ENCODE peak calls at places on chromosomes 6 and 20, in ten cellular contexts. S, H, N, X, L, O, W, U, V and Y are unnamed samples.

GRCh38 chr6:43090557-43090952 is 14.4 kb downstream of the PTK7 start:
- DNase-seq in S (no peak), H (no peak), N (no peak), X (no peak), L (no peak), O (no peak), W (no peak), U (no peak), V (no peak), Y (no peak)

GRCh38 chr20:21513881-21514540 is at the start of gene NKX2-2:
- DNase-seq in S (no peak), H (no peak), N (no peak), X (no peak), L (no peak), O (no peak), W (no peak), U (no peak), V (no peak), Y (no peak)

GRCh38 chr20:24522452-24523330 is 53.3 kb downstream of the SYNDIG1 start:
- DNase-seq in S (no peak), H (no peak), N (no peak), X (no peak), L (no peak), O (no peak), W (no peak), U (no peak), V (no peak), Y (no peak)

GRCh38 chr6:168192195-168192900 is 113.3 kb upstream of the FRMD1 start:
- DNase-seq in S (no peak), H (no peak), N (no peak), X (peak), L (no peak), O (no peak), W (no peak), U (no peak), V (peak), Y (no peak)

GRCh38 chr6:166675736-166676135 is 48.7 kb upstream of the RPS6KA2 start:
- DNase-seq in S (no peak), H (no peak), N (no peak), X (no peak), L (no peak), O (no peak), W (no peak), U (no peak), V (no peak), Y (no peak)

GRCh38 chr20:25253606-25254275 is 5.9 kb downstream of the PYGB start:
- DNase-seq in S (no peak), H (no peak), N (no peak), X (no peak), L (no peak), O (no peak), W (no peak), U (no peak), V (peak), Y (no peak)

GRCh38 chr20:36768768-36769430 is 4.7 kb downstream of the DSN1 start:
- DNase-seq in S (no peak), H (no peak), N (no peak), X (no peak), L (no peak), O (no peak), W (no peak), U (no peak), V (no peak), Y (no peak)

GRCh38 chr6:16089232-16089843 is 39.5 kb upstream of the MYLIP start:
- DNase-seq in S (no peak), H (no peak), N (no peak), X (no peak), L (no peak), O (no peak), W (no peak), U (no peak), V (no peak), Y (no peak)

GRCh38 chr20:605237-605636 is 4.9 kb downstream of the TCF15 start:
- DNase-seq in S (no peak), H (no peak), N (no peak), X (no peak), L (no peak), O (no peak), W (no peak), U (no peak), V (no peak), Y (no peak)

GRCh38 chr6:21666200-21666671 is 72.7 kb downstream of the SOX4 start:
- DNase-seq in S (no peak), H (no peak), N (peak), X (no peak), L (peak), O (no peak), W (no peak), U (no peak), V (no peak), Y (no peak)

GRCh38 chr20:9609892-9610502 is 95.6 kb downstream of the LAMP5 start:
- DNase-seq in S (peak), H (peak), N (no peak), X (peak), L (no peak), O (no peak), W (peak), U (peak), V (no peak), Y (no peak)

GRCh38 chr6:152952866-152953509 is 29.9 kb downstream of the FBXO5 start:
- DNase-seq in S (no peak), H (no peak), N (no peak), X (no peak), L (no peak), O (no peak), W (peak), U (peak), V (no peak), Y (no peak)

GRCh38 chr6:44416103-44416502 is 28.6 kb downstream of the CDC5L start:
- DNase-seq in S (no peak), H (no peak), N (no peak), X (peak), L (no peak), O (no peak), W (no peak), U (peak), V (no peak), Y (no peak)

GRCh38 chr6:97917369-97917768 is 634.4 kb upstream of the MMS22L start:
- DNase-seq in S (no peak), H (no peak), N (no peak), X (no peak), L (no peak), O (no peak), W (peak), U (no peak), V (no peak), Y (no peak)

GRCh38 chr20:17619351-17620093 is 49.6 kb downstream of the DSTN start:
- DNase-seq in S (no peak), H (no peak), N (no peak), X (peak), L (no peak), O (no peak), W (peak), U (no peak), V (peak), Y (no peak)

GRCh38 chr20:45363611-45364492 is 896 bp downstream of the SYS1 start:
- DNase-seq in S (no peak), H (no peak), N (no peak), X (no peak), L (no peak), O (no peak), W (no peak), U (no peak), V (no peak), Y (no peak)

GRCh38 chr6:78993955-78994354 is 84.1 kb downstream of the PHIP start:
- DNase-seq in S (no peak), H (no peak), N (no peak), X (no peak), L (no peak), O (no peak), W (no peak), U (no peak), V (no peak), Y (no peak)

GRCh38 chr6:78984225-78984950 is 93.7 kb downstream of the PHIP start:
- DNase-seq in S (no peak), H (no peak), N (no peak), X (no peak), L (no peak), O (no peak), W (peak), U (no peak), V (no peak), Y (no peak)

GRCh38 chr6:78989191-78989590 is 88.9 kb downstream of the PHIP start:
- DNase-seq in S (no peak), H (no peak), N (no peak), X (no peak), L (no peak), O (no peak), W (no peak), U (no peak), V (no peak), Y (no peak)
- H3K27ac ChIP-seq in S (no peak), H (peak), N (no peak), X (no peak), L (no peak), O (no peak), W (no peak), U (no peak), V (no peak), Y (no peak)

GRCh38 chr6:71289039-71289801 is 609 bp downstream of the OGFRL1 start:
- DNase-seq in S (no peak), H (peak), N (peak), X (no peak), L (peak), O (no peak), W (peak), U (no peak), V (peak), Y (peak)

GRCh38 chr6:71287038-71287437 is 1.6 kb upstream of the OGFRL1 start:
- DNase-seq in S (no peak), H (peak), N (no peak), X (no peak), L (no peak), O (no peak), W (no peak), U (no peak), V (no peak), Y (no peak)

GRCh38 chr6:71289802-71290175 is 1.2 kb downstream of the OGFRL1 start:
- DNase-seq in S (no peak), H (no peak), N (no peak), X (no peak), L (no peak), O (no peak), W (no peak), U (no peak), V (no peak), Y (no peak)

GRCh38 chr6:71287926-71288227 is 734 bp upstream of the OGFRL1 start:
- DNase-seq in S (no peak), H (no peak), N (no peak), X (no peak), L (no peak), O (no peak), W (no peak), U (no peak), V (no peak), Y (no peak)

DNA sequence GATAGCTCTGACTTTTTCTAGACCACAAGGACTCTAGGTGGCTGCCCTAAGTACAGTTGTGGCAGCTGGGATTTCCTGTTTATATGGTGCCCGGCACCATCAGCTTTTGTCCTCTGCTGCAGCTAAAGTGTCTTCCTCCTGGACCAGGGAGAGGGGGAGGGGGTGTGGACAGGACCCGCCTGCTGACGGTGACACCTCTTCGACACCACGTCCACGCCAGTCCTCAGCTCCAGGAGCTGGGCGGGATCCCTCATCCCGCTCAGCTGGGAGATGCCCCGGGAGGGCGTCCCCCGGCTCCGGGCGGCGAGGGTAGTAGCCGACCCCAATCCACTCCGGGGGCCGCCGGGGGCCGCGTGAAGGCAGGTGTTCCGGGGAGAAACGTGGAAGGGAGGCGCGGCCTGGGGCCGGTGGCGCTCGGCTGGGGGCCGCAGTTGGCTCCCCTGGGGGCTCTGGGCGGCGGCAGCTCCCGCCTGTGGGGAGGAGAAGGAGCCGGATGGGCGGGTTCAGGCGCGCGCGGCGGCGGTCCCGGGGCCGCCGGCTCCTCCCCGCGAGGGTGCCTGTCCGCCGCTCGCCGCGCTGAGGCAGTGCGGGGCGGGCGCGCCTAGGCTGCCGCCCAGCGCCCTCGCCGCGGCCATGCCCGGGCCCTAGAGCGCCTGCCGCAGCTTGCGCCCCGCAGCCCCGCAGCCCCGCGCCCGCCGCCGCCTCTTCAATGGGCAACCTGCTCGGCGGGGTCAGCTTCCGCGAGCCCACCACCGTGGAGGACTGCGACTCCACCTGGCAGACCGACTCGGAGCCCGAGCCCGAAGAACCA is at the start of gene OGFRL1:
- DNase-seq in S (no peak), H (peak), N (peak), X (peak), L (peak), O (no peak), W (peak), U (peak), V (peak), Y (peak)
- TF ChIP-seq CTCF in S (no peak), H (no peak), N (no peak), X (no peak), L (peak), O (peak), W (no peak), U (peak), V (peak), Y (no peak)

GRCh38 chr6:107318100-107318736 is 141.1 kb downstream of the PDSS2 start:
- DNase-seq in S (no peak), H (no peak), N (peak), X (peak), L (peak), O (no peak), W (peak), U (peak), V (no peak), Y (peak)

GRCh38 chr6:107321793-107322192 is 137.6 kb downstream of the PDSS2 start:
- DNase-seq in S (no peak), H (no peak), N (no peak), X (no peak), L (no peak), O (no peak), W (no peak), U (no peak), V (no peak), Y (no peak)

GRCh38 chr6:107320126-107320525 is 139.2 kb downstream of the PDSS2 start:
- DNase-seq in S (no peak), H (no peak), N (no peak), X (no peak), L (no peak), O (no peak), W (no peak), U (no peak), V (no peak), Y (no peak)

GRCh38 chr6:107328081-107328480 is 131.3 kb downstream of the PDSS2 start:
- DNase-seq in S (no peak), H (no peak), N (no peak), X (no peak), L (no peak), O (no peak), W (no peak), U (no peak), V (no peak), Y (no peak)

GRCh38 chr6:107323133-107323785 is 136.1 kb downstream of the PDSS2 start:
- DNase-seq in S (no peak), H (no peak), N (no peak), X (no peak), L (no peak), O (no peak), W (no peak), U (no peak), V (no peak), Y (no peak)
- H3K27ac ChIP-seq in S (no peak), H (no peak), N (no peak), X (no peak), L (no peak), O (no peak), W (no peak), U (no peak), V (no peak), Y (no peak)

GRCh38 chr6:46323312-46323965 is 152.7 kb upstream of the ENPP5 start:
- DNase-seq in S (no peak), H (no peak), N (no peak), X (no peak), L (no peak), O (peak), W (no peak), U (no peak), V (no peak), Y (no peak)
- TF ChIP-seq CTCF in S (no peak), H (no peak), N (no peak), X (no peak), L (no peak), O (no peak), W (no peak), U (no peak), V (no peak), Y (no peak)

GRCh38 chr6:34178361-34179105 is 32.6 kb upstream of the GRM4 start:
- DNase-seq in S (no peak), H (no peak), N (no peak), X (peak), L (no peak), O (no peak), W (no peak), U (no peak), V (peak), Y (no peak)
- H3K27ac ChIP-seq in S (no peak), H (no peak), N (no peak), X (no peak), L (no peak), O (no peak), W (no peak), U (no peak), V (no peak), Y (no peak)

GRCh38 chr6:125753218-125753936 is 3.9 kb downstream of the HEY2 start:
- DNase-seq in S (no peak), H (no peak), N (no peak), X (no peak), L (no peak), O (no peak), W (no peak), U (no peak), V (no peak), Y (no peak)
- TF ChIP-seq CTCF in S (peak), H (peak), N (peak), X (peak), L (peak), O (peak), W (peak), U (peak), V (peak), Y (peak)

DNA sequence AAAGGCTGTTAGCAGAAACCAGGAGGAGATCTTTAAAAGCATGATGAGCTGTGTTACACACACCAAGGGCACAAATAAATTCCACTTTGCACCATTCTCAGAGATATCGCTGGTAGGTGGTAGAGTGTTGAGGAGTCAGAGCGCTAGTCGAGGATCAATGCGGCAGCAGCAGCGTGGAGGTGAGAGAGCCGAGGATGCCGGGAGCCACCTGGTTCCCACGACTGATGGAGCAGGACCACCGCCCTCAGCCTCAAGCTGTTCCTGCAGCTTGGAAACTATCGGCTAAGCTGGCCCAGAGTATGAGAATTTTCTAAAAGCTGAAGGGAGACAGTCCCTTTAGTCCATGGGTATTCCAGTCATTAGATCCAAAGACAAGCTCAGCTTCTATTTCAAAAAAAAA is 106.3 kb downstream of the LCA5 start:
- DNase-seq in S (no peak), H (no peak), N (no peak), X (no peak), L (no peak), O (no peak), W (no peak), U (no peak), V (no peak), Y (no peak)
- H3K27ac ChIP-seq in S (no peak), H (peak), N (no peak), X (no peak), L (no peak), O (no peak), W (no peak), U (no peak), V (no peak), Y (no peak)